ENCODE peak calls at places on chromosomes 1 and 21, in four cellular contexts. Z, J, E and H are unnamed samples.

GRCh38 chr1:193404236-193404635 is 217.8 kb upstream of the B3GALT2 start:
- DNase-seq in Z (no peak), J (no peak), E (no peak), H (no peak)

GRCh38 chr1:68121536-68121935 is 71.1 kb upstream of the DIRAS3 start:
- DNase-seq in Z (no peak), J (no peak), E (no peak), H (no peak)

GRCh38 chr21:30616125-30616524 is at the start of gene KRTAP20-1:
- DNase-seq in Z (no peak), J (no peak), E (no peak), H (no peak)

GRCh38 chr1:33902486-33903209 is 38.8 kb downstream of the HMGB4 start:
- DNase-seq in Z (no peak), J (no peak), E (no peak), H (no peak)

GRCh38 chr1:32299327-32299726 is 7.4 kb downstream of the HDAC1 start:
- DNase-seq in Z (no peak), J (no peak), E (no peak), H (no peak)

GRCh38 chr1:54906586-54906985 is 19.6 kb upstream of the DHCR24 start:
- DNase-seq in Z (no peak), J (no peak), E (no peak), H (no peak)

GRCh38 chr1:200674838-200675587 is 5.3 kb upstream of the DDX59 start:
- DNase-seq in Z (no peak), J (no peak), E (no peak), H (no peak)

GRCh38 chr1:81452693-81453344 is 347.9 kb upstream of the ADGRL2 start:
- DNase-seq in Z (no peak), J (no peak), E (no peak), H (no peak)

GRCh38 chr1:202665417-202665816 is 44.8 kb downstream of the SYT2 start:
- DNase-seq in Z (no peak), J (no peak), E (no peak), H (peak; percentile 56)

GRCh38 chr1:209871430-209871829 is 43.7 kb downstream of the UTP25 start:
- DNase-seq in Z (no peak), J (no peak), E (no peak), H (no peak)

GRCh38 chr1:243841507-243841906 is 8.5 kb downstream of the AKT3 start:
- DNase-seq in Z (no peak), J (peak; percentile 32), E (no peak), H (no peak)

GRCh38 chr1:6262570-6263420 is 1.9 kb upstream of the GPR153 start:
- DNase-seq in Z (no peak), J (no peak), E (no peak), H (no peak)

GRCh38 chr1:193406901-193407300 is 220.5 kb upstream of the B3GALT2 start:
- DNase-seq in Z (peak; percentile 24), J (peak; percentile 64), E (peak; percentile 35), H (peak; percentile 49)

GRCh38 chr1:219324171-219324570 is 150.5 kb downstream of the LYPLAL1 start:
- DNase-seq in Z (no peak), J (no peak), E (no peak), H (no peak)

GRCh38 chr21:32094792-32095191 is 184.1 kb downstream of the MIS18A start:
- DNase-seq in Z (peak; percentile 6), J (peak; percentile 20), E (no peak), H (no peak)

GRCh38 chr1:59903136-59903754 is 23.3 kb downstream of the CYP2J2 start:
- DNase-seq in Z (peak; percentile 13), J (peak; percentile 10), E (no peak), H (peak; percentile 31)

GRCh38 chr1:48217861-48218260 is 4.7 kb upstream of the SLC5A9 start:
- DNase-seq in Z (no peak), J (no peak), E (no peak), H (no peak)

GRCh38 chr1:89022167-89022959 is at the start of gene GBP3:
- DNase-seq in Z (no peak), J (peak; percentile 76), E (no peak), H (peak; percentile 78)

GRCh38 chr1:241782396-241782795 is 65.6 kb upstream of the EXO1 start:
- DNase-seq in Z (no peak), J (no peak), E (no peak), H (no peak)

GRCh38 chr1:50179639-50180038 is 70.9 kb downstream of the ELAVL4 start:
- DNase-seq in Z (no peak), J (no peak), E (no peak), H (no peak)

GRCh38 chr21:31161157-31161556 is 122.9 kb upstream of the KRTAP19-8 start:
- DNase-seq in Z (no peak), J (no peak), E (no peak), H (no peak)

GRCh38 chr1:225919906-225920305 is 4.1 kb downstream of the PYCR2 start:
- DNase-seq in Z (no peak), J (peak; percentile 95), E (no peak), H (no peak)

GRCh38 chr1:203778789-203779188 is 13.8 kb downstream of the LAX1 start:
- DNase-seq in Z (no peak), J (no peak), E (no peak), H (no peak)

GRCh38 chr1:2049517-2050481 is at the start of gene PRKCZ:
- DNase-seq in Z (peak; percentile 76), J (no peak), E (peak; percentile 76), H (no peak)
- TF ChIP-seq CTCF in Z (peak; percentile 8), J (peak; percentile 8), E (no peak), H (peak; percentile 8)

GRCh38 chr1:43329995-43330751 is 7.4 kb upstream of the MPL start:
- DNase-seq in Z (no peak), J (peak; percentile 89), E (peak; percentile 97), H (peak; percentile 95)
- TF ChIP-seq MYC in Z (no peak), J (no peak), E (peak; percentile 55), H (no peak)

DNA sequence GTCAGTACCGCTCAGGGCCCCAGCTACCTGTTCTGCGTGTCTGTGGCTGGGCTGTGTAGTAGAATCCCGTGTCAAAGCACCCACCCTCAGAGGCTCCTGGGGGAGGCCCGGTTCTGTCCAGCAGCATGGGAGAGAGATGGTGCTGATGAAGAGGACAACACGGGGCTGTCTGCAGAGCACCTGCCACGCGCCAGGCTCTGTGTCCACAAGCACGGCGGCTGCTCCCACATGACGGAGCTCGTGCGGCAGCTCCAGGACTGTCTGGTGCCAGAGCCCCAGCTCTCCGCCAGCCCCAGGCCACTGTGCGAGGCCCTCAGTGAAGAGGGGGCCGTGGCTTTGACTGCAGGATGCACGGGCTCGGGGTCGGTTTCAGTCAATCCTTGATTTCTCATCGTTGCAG is 42.0 kb upstream of the TSPEAR start:
- DNase-seq in Z (no peak), J (no peak), E (no peak), H (no peak)
- TF ChIP-seq CTCF in Z (no peak), J (no peak), E (no peak), H (no peak)

DNA sequence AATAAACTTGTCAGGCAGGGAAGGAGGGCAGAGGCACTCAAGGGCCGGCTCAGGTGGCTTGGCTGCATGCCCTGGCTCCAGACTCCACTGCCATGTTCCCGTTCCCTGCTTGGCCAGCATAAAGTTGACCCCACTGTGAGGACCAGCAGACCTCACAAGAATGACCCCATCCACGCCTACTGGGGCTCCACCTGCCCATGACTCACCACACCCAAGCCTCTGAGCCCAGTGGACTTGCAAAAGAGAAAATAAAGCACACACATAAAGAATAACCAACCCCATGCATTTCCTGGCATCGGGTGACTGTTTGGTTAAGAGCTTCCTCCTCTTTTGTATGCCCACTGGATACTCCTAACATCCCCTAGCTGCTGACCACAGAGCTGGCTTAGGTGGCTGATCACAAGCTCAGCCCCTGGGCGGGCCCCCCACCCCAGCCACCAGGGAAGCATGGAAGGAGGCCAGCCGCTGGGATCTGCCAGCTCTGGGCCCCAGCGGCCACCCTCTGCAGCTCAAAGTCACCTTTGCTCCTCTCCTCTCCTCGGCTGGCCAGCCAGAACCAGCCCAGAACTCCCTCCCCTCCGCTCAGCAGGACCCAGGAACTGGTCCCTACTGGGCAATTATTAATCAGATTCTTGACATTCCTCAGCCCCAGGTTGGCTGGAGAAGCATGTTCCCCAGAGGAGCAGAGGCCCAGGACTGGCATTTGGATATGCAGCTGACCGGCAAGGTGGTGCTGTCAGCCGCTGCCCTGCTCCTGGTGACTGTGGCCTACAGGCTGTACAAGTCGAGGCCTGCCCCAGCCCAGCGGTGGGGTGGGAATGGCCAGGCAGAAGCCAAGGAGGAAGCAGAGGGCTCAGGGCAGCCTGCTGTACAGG is at the start of gene KLHDC7A:
- DNase-seq in Z (peak; percentile 60), J (no peak), E (no peak), H (no peak)
- TF ChIP-seq MYC in Z (no peak), J (no peak), E (no peak), H (no peak)

GRCh38 chr1:39508857-39509305 is 17.4 kb downstream of the BMP8A start:
- DNase-seq in Z (no peak), J (no peak), E (peak; percentile 29), H (peak; percentile 65)

GRCh38 chr1:39508266-39508665 is 16.8 kb downstream of the BMP8A start:
- DNase-seq in Z (no peak), J (no peak), E (no peak), H (no peak)

GRCh38 chr1:39505289-39505688 is 13.9 kb downstream of the BMP8A start:
- DNase-seq in Z (no peak), J (no peak), E (no peak), H (no peak)

GRCh38 chr1:39509360-39510009 is 18.0 kb downstream of the BMP8A start:
- DNase-seq in Z (no peak), J (no peak), E (no peak), H (peak; percentile 65)

GRCh38 chr1:39507230-39507928 is 15.9 kb downstream of the BMP8A start:
- DNase-seq in Z (no peak), J (no peak), E (peak; percentile 30), H (no peak)
- TF ChIP-seq CTCF in Z (no peak), J (peak; percentile 43), E (peak; percentile 64), H (peak; percentile 26)

GRCh38 chr1:107545056-107545597 is 404.3 kb downstream of the NTNG1 start:
- DNase-seq in Z (no peak), J (no peak), E (no peak), H (no peak)

GRCh38 chr1:107546571-107546970 is 405.7 kb downstream of the NTNG1 start:
- DNase-seq in Z (no peak), J (no peak), E (no peak), H (no peak)

GRCh38 chr1:107541412-107541811 is 400.6 kb downstream of the NTNG1 start:
- DNase-seq in Z (no peak), J (no peak), E (no peak), H (no peak)

GRCh38 chr1:107547363-107548155 is 406.7 kb downstream of the NTNG1 start:
- DNase-seq in Z (no peak), J (no peak), E (no peak), H (no peak)

DNA sequence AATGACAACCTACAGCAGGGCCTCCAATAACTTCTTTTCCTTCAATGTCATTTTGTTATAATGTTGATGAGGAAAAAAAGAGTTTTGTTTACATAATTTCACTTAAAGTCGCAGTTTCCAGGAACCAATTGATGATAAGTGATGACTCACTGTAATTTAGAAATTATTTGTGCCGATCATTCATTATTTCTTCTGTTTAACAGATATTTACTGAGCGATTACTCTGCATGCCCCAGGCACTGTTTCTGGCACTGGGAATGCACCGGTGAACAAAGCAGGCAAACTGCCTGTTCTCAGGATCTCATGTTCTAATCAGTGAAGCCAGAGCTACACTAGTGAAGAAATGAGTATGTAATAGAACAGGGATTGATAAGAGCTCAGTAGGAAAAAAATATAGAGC is 403.4 kb downstream of the NTNG1 start:
- DNase-seq in Z (no peak), J (no peak), E (no peak), H (no peak)
- TF ChIP-seq MYC in Z (no peak), J (no peak), E (no peak), H (no peak)